ENCODE peak calls at places on chromosomes 2 and 18, in six cellular contexts. E is epithelial cell of esophagus, S is NCI-H1436, Z is T-helper 2 cell, T is WTC11, H is colonic mucosa. B is an unnamed sample.

GRCh38 chr2:138323382-138324067 is 178.0 kb upstream of the SPOPL start:
- DNase-seq in E (no peak), S (no peak), Z (no peak), T (no peak), H (no peak), B (no peak)

GRCh38 chr18:45626330-45627203 is 11.3 kb downstream of the SLC14A2 start:
- DNase-seq in E (peak; percentile 61), S (no peak), Z (no peak), T (peak; percentile 56), H (no peak), B (no peak)

GRCh38 chr2:34104601-34105000 is 505.5 kb upstream of the FAM98A start:
- DNase-seq in E (peak; percentile 65), S (no peak), Z (no peak), T (no peak), H (no peak), B (no peak)

GRCh38 chr2:48528431-48528830 is 1.5 kb upstream of the STON1 start:
- DNase-seq in E (no peak), S (no peak), Z (no peak), T (no peak), H (no peak), B (no peak)

GRCh38 chr18:63249781-63250180 is 69.8 kb downstream of the BCL2 start:
- DNase-seq in E (no peak), S (no peak), Z (no peak), T (no peak), H (peak; percentile 53), B (no peak)

GRCh38 chr2:220165401-220165800 is 538.0 kb downstream of the SLC4A3 start:
- DNase-seq in E (peak; percentile 27), S (no peak), Z (no peak), T (peak; percentile 58), H (peak; percentile 27), B (peak; percentile 92)

GRCh38 chr2:1744446-1745170 is at the start of gene PXDN:
- DNase-seq in E (peak; percentile 44), S (peak; percentile 67), Z (no peak), T (peak; percentile 67), H (peak; percentile 46), B (no peak)

GRCh38 chr2:41136966-41137494 is 685.1 kb upstream of the SLC8A1 start:
- DNase-seq in E (no peak), S (no peak), Z (no peak), T (no peak), H (no peak), B (no peak)

GRCh38 chr2:45433363-45433762 is 177.7 kb downstream of the SRBD1 start:
- DNase-seq in E (no peak), S (no peak), Z (no peak), T (no peak), H (no peak), B (no peak)

GRCh38 chr2:24454258-24454657 is 36.8 kb upstream of the NCOA1 start:
- DNase-seq in E (no peak), S (no peak), Z (no peak), T (no peak), H (no peak), B (peak; percentile 41)

GRCh38 chr2:52594036-52594435 is 1173.6 kb upstream of the CHAC2 start:
- DNase-seq in E (no peak), S (no peak), Z (no peak), T (no peak), H (no peak), B (no peak)

GRCh38 chr2:158663796-158664195 is 131.3 kb upstream of the DAPL1 start:
- DNase-seq in E (no peak), S (no peak), Z (no peak), T (no peak), H (no peak), B (no peak)

GRCh38 chr2:180195847-180196246 is 188.8 kb upstream of the CWC22 start:
- DNase-seq in E (peak; percentile 25), S (no peak), Z (no peak), T (no peak), H (no peak), B (no peak)

GRCh38 chr2:160493227-160494028 is at the start of gene RBMS1:
- DNase-seq in E (peak; percentile 53), S (peak; percentile 52), Z (peak; percentile 29), T (peak; percentile 73), H (peak; percentile 39), B (peak; percentile 42)

GRCh38 chr2:239768907-239769573 is 256.1 kb downstream of the NDUFA10 start:
- DNase-seq in E (no peak), S (no peak), Z (no peak), T (no peak), H (no peak), B (no peak)

GRCh38 chr2:109521233-109521632 is 92.5 kb downstream of the SEPTIN10 start:
- DNase-seq in E (no peak), S (no peak), Z (no peak), T (no peak), H (no peak), B (no peak)

GRCh38 chr2:45759310-45759851 is 107.9 kb downstream of the PRKCE start:
- DNase-seq in E (no peak), S (no peak), Z (no peak), T (no peak), H (no peak), B (no peak)

GRCh38 chr2:134367915-134368911 is 114.3 kb downstream of the MGAT5 start:
- DNase-seq in E (no peak), S (no peak), Z (no peak), T (no peak), H (no peak), B (no peak)

GRCh38 chr2:28691774-28692281 is 59.8 kb upstream of the PPP1CB start:
- DNase-seq in E (no peak), S (no peak), Z (no peak), T (peak; percentile 24), H (no peak), B (no peak)

GRCh38 chr2:88654714-88655113 is 27.4 kb upstream of the EIF2AK3 start:
- DNase-seq in E (peak; percentile 53), S (no peak), Z (no peak), T (no peak), H (no peak), B (no peak)

GRCh38 chr18:27707201-27707600 is 469.7 kb downstream of the CDH2 start:
- DNase-seq in E (peak; percentile 38), S (no peak), Z (no peak), T (no peak), H (no peak), B (no peak)

GRCh38 chr18:3782901-3783300 is 332.9 kb downstream of the TGIF1 start:
- DNase-seq in E (no peak), S (no peak), Z (no peak), T (no peak), H (no peak), B (no peak)

GRCh38 chr2:135121016-135121657 is 69.0 kb downstream of the RAB3GAP1 start:
- DNase-seq in E (no peak), S (no peak), Z (no peak), T (no peak), H (no peak), B (no peak)

GRCh38 chr18:30889582-30890301 is 152.8 kb downstream of the DSC3 start:
- DNase-seq in E (peak; percentile 46), S (no peak), Z (no peak), T (peak; percentile 14), H (no peak), B (peak; percentile 33)

GRCh38 chr18:32257073-32257780 is 67.4 kb downstream of the MEP1B start:
- DNase-seq in E (peak; percentile 51), S (no peak), Z (no peak), T (no peak), H (no peak), B (no peak)

GRCh38 chr2:237591379-237591881 is 896 bp upstream of the RAB17 start:
- DNase-seq in E (peak; percentile 41), S (no peak), Z (no peak), T (no peak), H (peak; percentile 34), B (no peak)

GRCh38 chr2:20490300-20491181 is 43.7 kb downstream of the RHOB start:
- DNase-seq in E (peak; percentile 94), S (no peak), Z (no peak), T (no peak), H (no peak), B (no peak)

B was measured in NCI-H526.